ENCODE peak calls at places on chromosomes 11 and 22, in eight cellular contexts. One of them, this sample, is unnamed.

GRCh38 chr11:73203322-73203721 is 14.8 kb upstream of the P2RY2 start:
- DNase-seq in trophoblast cell: no peak
- DNase-seq in foreskin melanocyte: no peak
- DNase-seq in kidney tubule cell: no peak
- DNase-seq in hypothalamus: no peak
- DNase-seq in neural crest cell: no peak
- DNase-seq in activated T-helper 1 cell treated with anti-CD3 and anti-CD28 coated beads, Interleukin-12 subunit alpha, Interleukin-12 subunit beta, Interleukin-2, Interleukin-4 antibody, amounts not matched to agents 30 ng/mL and 10 ng/mL and 1 ng/mL, durations not matched to agents 14 hours and 24 hours and 36 hours: no peak
- DNase-seq in ACHN: no peak
- DNase-seq in this sample: no peak

GRCh38 chr11:15818132-15818842 is 538.1 kb downstream of the SOX6 start:
- DNase-seq in ACHN: no peak
- DNase-seq in trophoblast cell: no peak
- DNase-seq in kidney tubule cell: peak
- DNase-seq in foreskin melanocyte: no peak
- DNase-seq in activated T-helper 1 cell treated with anti-CD3 and anti-CD28 coated beads, Interleukin-12 subunit alpha, Interleukin-12 subunit beta, Interleukin-2, Interleukin-4 antibody, amounts not matched to agents 30 ng/mL and 10 ng/mL and 1 ng/mL, durations not matched to agents 14 hours and 24 hours and 36 hours: no peak
- DNase-seq in hypothalamus: no peak
- DNase-seq in neural crest cell: no peak
- DNase-seq in this sample: no peak

GRCh38 chr22:46405925-46406324 is 70.4 kb downstream of the TRMU start:
- DNase-seq in ACHN: no peak
- DNase-seq in hypothalamus: no peak
- DNase-seq in neural crest cell: no peak
- DNase-seq in foreskin melanocyte: no peak
- DNase-seq in activated T-helper 1 cell treated with anti-CD3 and anti-CD28 coated beads, Interleukin-12 subunit alpha, Interleukin-12 subunit beta, Interleukin-2, Interleukin-4 antibody, amounts not matched to agents 30 ng/mL and 10 ng/mL and 1 ng/mL, durations not matched to agents 14 hours and 24 hours and 36 hours: no peak
- DNase-seq in kidney tubule cell: no peak
- DNase-seq in trophoblast cell: no peak
- DNase-seq in this sample: no peak

GRCh38 chr22:44583854-44584253 is 85.8 kb upstream of the RTL6 start:
- DNase-seq in kidney tubule cell: no peak
- DNase-seq in ACHN: no peak
- DNase-seq in trophoblast cell: no peak
- DNase-seq in foreskin melanocyte: no peak
- DNase-seq in hypothalamus: no peak
- DNase-seq in neural crest cell: no peak
- DNase-seq in activated T-helper 1 cell treated with anti-CD3 and anti-CD28 coated beads, Interleukin-12 subunit alpha, Interleukin-12 subunit beta, Interleukin-2, Interleukin-4 antibody, amounts not matched to agents 30 ng/mL and 10 ng/mL and 1 ng/mL, durations not matched to agents 14 hours and 24 hours and 36 hours: no peak
- DNase-seq in this sample: no peak

GRCh38 chr11:134664863-134665535 is 253.0 kb upstream of the B3GAT1 start:
- DNase-seq in ACHN: no peak
- DNase-seq in kidney tubule cell: no peak
- DNase-seq in trophoblast cell: no peak
- DNase-seq in neural crest cell: no peak
- DNase-seq in hypothalamus: no peak
- DNase-seq in foreskin melanocyte: no peak
- DNase-seq in activated T-helper 1 cell treated with anti-CD3 and anti-CD28 coated beads, Interleukin-12 subunit alpha, Interleukin-12 subunit beta, Interleukin-2, Interleukin-4 antibody, amounts not matched to agents 30 ng/mL and 10 ng/mL and 1 ng/mL, durations not matched to agents 14 hours and 24 hours and 36 hours: no peak
- DNase-seq in this sample: no peak

GRCh38 chr22:20763630-20764029 is 10.3 kb upstream of the SERPIND1 start:
- DNase-seq in foreskin melanocyte: no peak
- DNase-seq in kidney tubule cell: no peak
- DNase-seq in neural crest cell: no peak
- DNase-seq in trophoblast cell: no peak
- DNase-seq in hypothalamus: no peak
- DNase-seq in ACHN: no peak
- DNase-seq in activated T-helper 1 cell treated with anti-CD3 and anti-CD28 coated beads, Interleukin-12 subunit alpha, Interleukin-12 subunit beta, Interleukin-2, Interleukin-4 antibody, amounts not matched to agents 30 ng/mL and 10 ng/mL and 1 ng/mL, durations not matched to agents 14 hours and 24 hours and 36 hours: no peak
- DNase-seq in this sample: no peak

GRCh38 chr11:72217856-72218745 is 1.5 kb downstream of the FOLR2 start:
- DNase-seq in activated T-helper 1 cell treated with anti-CD3 and anti-CD28 coated beads, Interleukin-12 subunit alpha, Interleukin-12 subunit beta, Interleukin-2, Interleukin-4 antibody, amounts not matched to agents 30 ng/mL and 10 ng/mL and 1 ng/mL, durations not matched to agents 14 hours and 24 hours and 36 hours: no peak
- DNase-seq in trophoblast cell: no peak
- DNase-seq in hypothalamus: no peak
- DNase-seq in neural crest cell: no peak
- DNase-seq in kidney tubule cell: no peak
- DNase-seq in ACHN: no peak
- DNase-seq in foreskin melanocyte: no peak
- DNase-seq in this sample: no peak

GRCh38 chr11:49995559-49995958 is 13.2 kb upstream of the OR4C12 start:
- DNase-seq in hypothalamus: no peak
- DNase-seq in trophoblast cell: peak
- DNase-seq in activated T-helper 1 cell treated with anti-CD3 and anti-CD28 coated beads, Interleukin-12 subunit alpha, Interleukin-12 subunit beta, Interleukin-2, Interleukin-4 antibody, amounts not matched to agents 30 ng/mL and 10 ng/mL and 1 ng/mL, durations not matched to agents 14 hours and 24 hours and 36 hours: no peak
- DNase-seq in ACHN: peak
- DNase-seq in kidney tubule cell: peak
- DNase-seq in foreskin melanocyte: peak
- DNase-seq in neural crest cell: no peak
- DNase-seq in this sample: peak

GRCh38 chr22:24513706-24514240 is 18.6 kb downstream of the UPB1 start:
- DNase-seq in ACHN: no peak
- DNase-seq in hypothalamus: no peak
- DNase-seq in activated T-helper 1 cell treated with anti-CD3 and anti-CD28 coated beads, Interleukin-12 subunit alpha, Interleukin-12 subunit beta, Interleukin-2, Interleukin-4 antibody, amounts not matched to agents 30 ng/mL and 10 ng/mL and 1 ng/mL, durations not matched to agents 14 hours and 24 hours and 36 hours: no peak
- DNase-seq in kidney tubule cell: no peak
- DNase-seq in trophoblast cell: no peak
- DNase-seq in neural crest cell: no peak
- DNase-seq in foreskin melanocyte: no peak
- DNase-seq in this sample: no peak

GRCh38 chr11:61195710-61196109 is 7.6 kb upstream of the PGA3 start:
- DNase-seq in foreskin melanocyte: no peak
- DNase-seq in activated T-helper 1 cell treated with anti-CD3 and anti-CD28 coated beads, Interleukin-12 subunit alpha, Interleukin-12 subunit beta, Interleukin-2, Interleukin-4 antibody, amounts not matched to agents 30 ng/mL and 10 ng/mL and 1 ng/mL, durations not matched to agents 14 hours and 24 hours and 36 hours: no peak
- DNase-seq in ACHN: peak
- DNase-seq in hypothalamus: no peak
- DNase-seq in trophoblast cell: no peak
- DNase-seq in kidney tubule cell: peak
- DNase-seq in neural crest cell: no peak
- DNase-seq in this sample: no peak

GRCh38 chr11:43129329-43129728 is 182.5 kb upstream of the API5 start:
- DNase-seq in activated T-helper 1 cell treated with anti-CD3 and anti-CD28 coated beads, Interleukin-12 subunit alpha, Interleukin-12 subunit beta, Interleukin-2, Interleukin-4 antibody, amounts not matched to agents 30 ng/mL and 10 ng/mL and 1 ng/mL, durations not matched to agents 14 hours and 24 hours and 36 hours: no peak
- DNase-seq in trophoblast cell: no peak
- DNase-seq in neural crest cell: no peak
- DNase-seq in hypothalamus: no peak
- DNase-seq in foreskin melanocyte: no peak
- DNase-seq in kidney tubule cell: no peak
- DNase-seq in ACHN: no peak
- DNase-seq in this sample: no peak

GRCh38 chr22:36301851-36302250 is 48.9 kb downstream of the APOL1 start:
- DNase-seq in hypothalamus: no peak
- DNase-seq in foreskin melanocyte: no peak
- DNase-seq in activated T-helper 1 cell treated with anti-CD3 and anti-CD28 coated beads, Interleukin-12 subunit alpha, Interleukin-12 subunit beta, Interleukin-2, Interleukin-4 antibody, amounts not matched to agents 30 ng/mL and 10 ng/mL and 1 ng/mL, durations not matched to agents 14 hours and 24 hours and 36 hours: no peak
- DNase-seq in trophoblast cell: peak
- DNase-seq in kidney tubule cell: no peak
- DNase-seq in neural crest cell: no peak
- DNase-seq in ACHN: no peak
- DNase-seq in this sample: no peak

GRCh38 chr11:126282361-126282741 is 542 bp upstream of the TIRAP start:
- DNase-seq in foreskin melanocyte: no peak
- DNase-seq in hypothalamus: no peak
- DNase-seq in kidney tubule cell: peak
- DNase-seq in neural crest cell: peak
- DNase-seq in activated T-helper 1 cell treated with anti-CD3 and anti-CD28 coated beads, Interleukin-12 subunit alpha, Interleukin-12 subunit beta, Interleukin-2, Interleukin-4 antibody, amounts not matched to agents 30 ng/mL and 10 ng/mL and 1 ng/mL, durations not matched to agents 14 hours and 24 hours and 36 hours: peak
- DNase-seq in trophoblast cell: peak
- DNase-seq in ACHN: peak
- DNase-seq in this sample: no peak

GRCh38 chr11:108666373-108666772 is 1.5 kb downstream of the DDX10 start:
- DNase-seq in foreskin melanocyte: no peak
- DNase-seq in kidney tubule cell: peak
- DNase-seq in ACHN: no peak
- DNase-seq in trophoblast cell: no peak
- DNase-seq in neural crest cell: no peak
- DNase-seq in hypothalamus: no peak
- DNase-seq in activated T-helper 1 cell treated with anti-CD3 and anti-CD28 coated beads, Interleukin-12 subunit alpha, Interleukin-12 subunit beta, Interleukin-2, Interleukin-4 antibody, amounts not matched to agents 30 ng/mL and 10 ng/mL and 1 ng/mL, durations not matched to agents 14 hours and 24 hours and 36 hours: no peak
- DNase-seq in this sample: no peak

GRCh38 chr11:92399702-92400101 is 175.1 kb downstream of the FAT3 start:
- DNase-seq in trophoblast cell: no peak
- DNase-seq in kidney tubule cell: no peak
- DNase-seq in activated T-helper 1 cell treated with anti-CD3 and anti-CD28 coated beads, Interleukin-12 subunit alpha, Interleukin-12 subunit beta, Interleukin-2, Interleukin-4 antibody, amounts not matched to agents 30 ng/mL and 10 ng/mL and 1 ng/mL, durations not matched to agents 14 hours and 24 hours and 36 hours: no peak
- DNase-seq in ACHN: no peak
- DNase-seq in hypothalamus: no peak
- DNase-seq in neural crest cell: no peak
- DNase-seq in foreskin melanocyte: no peak
- DNase-seq in this sample: no peak

GRCh38 chr22:44031111-44031963 is 7.2 kb downstream of the PARVB start:
- DNase-seq in kidney tubule cell: no peak
- DNase-seq in ACHN: no peak
- DNase-seq in neural crest cell: no peak
- DNase-seq in foreskin melanocyte: no peak
- DNase-seq in trophoblast cell: no peak
- DNase-seq in activated T-helper 1 cell treated with anti-CD3 and anti-CD28 coated beads, Interleukin-12 subunit alpha, Interleukin-12 subunit beta, Interleukin-2, Interleukin-4 antibody, amounts not matched to agents 30 ng/mL and 10 ng/mL and 1 ng/mL, durations not matched to agents 14 hours and 24 hours and 36 hours: no peak
- DNase-seq in hypothalamus: no peak
- DNase-seq in this sample: no peak

GRCh38 chr11:20991471-20991870 is 322.1 kb downstream of the NELL1 start:
- DNase-seq in activated T-helper 1 cell treated with anti-CD3 and anti-CD28 coated beads, Interleukin-12 subunit alpha, Interleukin-12 subunit beta, Interleukin-2, Interleukin-4 antibody, amounts not matched to agents 30 ng/mL and 10 ng/mL and 1 ng/mL, durations not matched to agents 14 hours and 24 hours and 36 hours: no peak
- DNase-seq in foreskin melanocyte: no peak
- DNase-seq in hypothalamus: no peak
- DNase-seq in kidney tubule cell: no peak
- DNase-seq in neural crest cell: no peak
- DNase-seq in trophoblast cell: no peak
- DNase-seq in ACHN: no peak
- DNase-seq in this sample: no peak

GRCh38 chr11:112847568-112847967 is 113.7 kb upstream of the NCAM1 start:
- DNase-seq in trophoblast cell: no peak
- DNase-seq in ACHN: no peak
- DNase-seq in kidney tubule cell: no peak
- DNase-seq in activated T-helper 1 cell treated with anti-CD3 and anti-CD28 coated beads, Interleukin-12 subunit alpha, Interleukin-12 subunit beta, Interleukin-2, Interleukin-4 antibody, amounts not matched to agents 30 ng/mL and 10 ng/mL and 1 ng/mL, durations not matched to agents 14 hours and 24 hours and 36 hours: no peak
- DNase-seq in foreskin melanocyte: no peak
- DNase-seq in neural crest cell: no peak
- DNase-seq in hypothalamus: no peak
- DNase-seq in this sample: no peak

GRCh38 chr22:42366815-42367581 is 65.2 kb downstream of the NFAM1 start:
- DNase-seq in activated T-helper 1 cell treated with anti-CD3 and anti-CD28 coated beads, Interleukin-12 subunit alpha, Interleukin-12 subunit beta, Interleukin-2, Interleukin-4 antibody, amounts not matched to agents 30 ng/mL and 10 ng/mL and 1 ng/mL, durations not matched to agents 14 hours and 24 hours and 36 hours: no peak
- DNase-seq in ACHN: no peak
- DNase-seq in kidney tubule cell: no peak
- DNase-seq in neural crest cell: no peak
- DNase-seq in foreskin melanocyte: no peak
- DNase-seq in hypothalamus: peak
- DNase-seq in trophoblast cell: no peak
- DNase-seq in this sample: no peak

GRCh38 chr22:50506611-50507420 is 686 bp downstream of the LMF2 start:
- DNase-seq in ACHN: no peak
- DNase-seq in neural crest cell: no peak
- DNase-seq in kidney tubule cell: peak
- DNase-seq in foreskin melanocyte: no peak
- DNase-seq in activated T-helper 1 cell treated with anti-CD3 and anti-CD28 coated beads, Interleukin-12 subunit alpha, Interleukin-12 subunit beta, Interleukin-2, Interleukin-4 antibody, amounts not matched to agents 30 ng/mL and 10 ng/mL and 1 ng/mL, durations not matched to agents 14 hours and 24 hours and 36 hours: no peak
- DNase-seq in trophoblast cell: peak
- DNase-seq in hypothalamus: no peak
- DNase-seq in this sample: no peak

GRCh38 chr11:18490319-18490718 is 34.7 kb downstream of the LDHAL6A start:
- DNase-seq in activated T-helper 1 cell treated with anti-CD3 and anti-CD28 coated beads, Interleukin-12 subunit alpha, Interleukin-12 subunit beta, Interleukin-2, Interleukin-4 antibody, amounts not matched to agents 30 ng/mL and 10 ng/mL and 1 ng/mL, durations not matched to agents 14 hours and 24 hours and 36 hours: no peak
- DNase-seq in hypothalamus: no peak
- DNase-seq in kidney tubule cell: peak
- DNase-seq in trophoblast cell: peak
- DNase-seq in foreskin melanocyte: peak
- DNase-seq in ACHN: no peak
- DNase-seq in neural crest cell: no peak
- DNase-seq in this sample: no peak

GRCh38 chr11:14506532-14506931 is 6.9 kb upstream of the COPB1 start:
- DNase-seq in activated T-helper 1 cell treated with anti-CD3 and anti-CD28 coated beads, Interleukin-12 subunit alpha, Interleukin-12 subunit beta, Interleukin-2, Interleukin-4 antibody, amounts not matched to agents 30 ng/mL and 10 ng/mL and 1 ng/mL, durations not matched to agents 14 hours and 24 hours and 36 hours: no peak
- DNase-seq in neural crest cell: no peak
- DNase-seq in foreskin melanocyte: no peak
- DNase-seq in ACHN: no peak
- DNase-seq in trophoblast cell: no peak
- DNase-seq in hypothalamus: no peak
- DNase-seq in kidney tubule cell: no peak
- DNase-seq in this sample: no peak

GRCh38 chr11:9461760-9462134 is 935 bp downstream of the ZNF143 start:
- DNase-seq in ACHN: peak
- DNase-seq in activated T-helper 1 cell treated with anti-CD3 and anti-CD28 coated beads, Interleukin-12 subunit alpha, Interleukin-12 subunit beta, Interleukin-2, Interleukin-4 antibody, amounts not matched to agents 30 ng/mL and 10 ng/mL and 1 ng/mL, durations not matched to agents 14 hours and 24 hours and 36 hours: no peak
- DNase-seq in kidney tubule cell: peak
- DNase-seq in trophoblast cell: no peak
- DNase-seq in neural crest cell: no peak
- DNase-seq in hypothalamus: no peak
- DNase-seq in foreskin melanocyte: peak
- DNase-seq in this sample: no peak